ENCODE peak calls at places on chromosomes 12 and 14, in seven cellular contexts. P is astrocyte of the spinal cord, T is HCT116, J is cardiac fibroblast, H is lower leg skin, L is MG63, A is AG10803. G is an unnamed sample.

GRCh38 chr12:96889273-96889933 is 17.7 kb upstream of the NEDD1 start:
- DNase-seq in P (peak), T (no peak), H (no peak), J (peak), L (peak), A (peak), G (no peak)

GRCh38 chr12:4355843-4356327 is 23.6 kb downstream of the FGF23 start:
- DNase-seq in P (peak), T (peak), L (peak), A (peak), J (peak), H (no peak), G (peak)

GRCh38 chr12:118034429-118035193 is 18.1 kb downstream of the RFC5 start:
- DNase-seq in J (peak), A (peak), P (peak), T (no peak), L (peak), H (no peak), G (peak)

GRCh38 chr12:52969828-52970569 is 21.1 kb downstream of the KRT18 start:
- DNase-seq in L (peak), A (no peak), H (no peak), T (no peak), J (peak), P (no peak), G (no peak)

GRCh38 chr14:101506211-101506920 is 54.9 kb upstream of the DIO3 start:
- DNase-seq in P (no peak), H (peak), T (no peak), L (no peak), J (no peak), A (no peak), G (no peak)

GRCh38 chr12:93164103-93164880 is 213.4 kb upstream of the NUDT4 start:
- DNase-seq in H (no peak), L (no peak), A (peak), J (no peak), P (no peak), T (no peak), G (no peak)

GRCh38 chr14:93045965-93046695 is 69.6 kb downstream of the ITPK1 start:
- DNase-seq in P (peak), H (no peak), J (peak), T (peak), A (peak), L (peak), G (no peak)

GRCh38 chr12:46865311-46865710 is 39.5 kb upstream of the SLC38A4 start:
- DNase-seq in J (no peak), L (no peak), H (no peak), P (no peak), T (no peak), A (no peak), G (no peak)

GRCh38 chr14:101194356-101195308 is 291.1 kb upstream of the RTL1 start:
- DNase-seq in L (no peak), H (peak), P (no peak), J (no peak), T (no peak), A (no peak), G (no peak)

GRCh38 chr12:75720807-75721206 is 209.4 kb upstream of the KRR1 start:
- DNase-seq in L (no peak), T (no peak), H (no peak), A (no peak), J (no peak), P (peak), G (no peak)

GRCh38 chr12:49017764-49018281 is 753 bp downstream of the PRKAG1 start:
- DNase-seq in H (peak), L (peak), A (peak), J (peak), P (no peak), T (no peak), G (no peak)

GRCh38 chr12:42262271-42262670 is 24.2 kb upstream of the YAF2 start:
- DNase-seq in J (no peak), P (no peak), H (no peak), L (no peak), A (peak), T (no peak), G (no peak)

GRCh38 chr12:728781-729180 is 23.6 kb upstream of the WNK1 start:
- DNase-seq in L (no peak), A (no peak), P (no peak), J (no peak), T (no peak), H (no peak), G (peak)

GRCh38 chr14:92546347-92547053 is 32.9 kb downstream of the RIN3 start:
- DNase-seq in P (peak), T (no peak), A (no peak), J (no peak), L (peak), H (no peak), G (no peak)

GRCh38 chr14:51236314-51236713 is 3.7 kb upstream of the TMX1 start:
- DNase-seq in P (no peak), H (no peak), T (no peak), A (no peak), J (peak), L (peak), G (no peak)

GRCh38 chr14:67187826-67188225 is 1.4 kb upstream of the GARIN2 start:
- DNase-seq in T (peak), L (no peak), H (no peak), A (peak), J (peak), P (peak), G (no peak)

DNA sequence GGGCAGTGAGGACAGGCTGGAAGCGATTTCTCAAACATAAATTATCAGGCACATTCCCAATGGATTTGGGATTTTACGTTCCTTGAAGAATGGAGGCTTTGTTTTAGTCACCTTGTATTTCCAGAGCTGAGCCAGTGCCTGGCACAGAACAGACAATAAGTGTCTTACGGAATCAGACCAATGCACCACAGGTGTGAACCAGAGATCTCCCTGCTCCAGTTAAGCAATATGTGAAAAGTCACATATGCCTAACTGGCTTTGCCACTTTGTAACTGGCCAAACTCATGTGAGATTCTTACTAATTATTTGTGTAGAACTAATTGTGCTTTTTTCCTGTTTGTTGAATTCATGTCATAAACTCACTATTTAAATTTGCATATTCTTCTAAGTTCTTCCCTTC is 130.4 kb downstream of the KCNH5 start:
- DNase-seq in L (no peak), A (no peak), H (no peak), J (no peak), T (no peak), P (no peak), G (no peak)
- H3K4me3 ChIP-seq in L (no peak), A (no peak), H (no peak), J (no peak), T (no peak), P (no peak), G (no peak)

GRCh38 chr12:9760699-9761406 is at the start of gene CD69:
- DNase-seq in T (no peak), L (no peak), J (no peak), P (no peak), A (no peak), H (no peak), G (peak)
- H3K4me3 ChIP-seq in T (no peak), L (no peak), J (no peak), P (no peak), A (no peak), H (no peak), G (peak)

GRCh38 chr14:76337619-76338545 is 38.1 kb upstream of the ESRRB start:
- DNase-seq in A (peak), T (no peak), L (no peak), H (no peak), P (no peak), J (no peak), G (no peak)
- H3K4me3 ChIP-seq in A (peak), T (no peak), L (no peak), H (no peak), P (no peak), J (no peak), G (no peak)

DNA sequence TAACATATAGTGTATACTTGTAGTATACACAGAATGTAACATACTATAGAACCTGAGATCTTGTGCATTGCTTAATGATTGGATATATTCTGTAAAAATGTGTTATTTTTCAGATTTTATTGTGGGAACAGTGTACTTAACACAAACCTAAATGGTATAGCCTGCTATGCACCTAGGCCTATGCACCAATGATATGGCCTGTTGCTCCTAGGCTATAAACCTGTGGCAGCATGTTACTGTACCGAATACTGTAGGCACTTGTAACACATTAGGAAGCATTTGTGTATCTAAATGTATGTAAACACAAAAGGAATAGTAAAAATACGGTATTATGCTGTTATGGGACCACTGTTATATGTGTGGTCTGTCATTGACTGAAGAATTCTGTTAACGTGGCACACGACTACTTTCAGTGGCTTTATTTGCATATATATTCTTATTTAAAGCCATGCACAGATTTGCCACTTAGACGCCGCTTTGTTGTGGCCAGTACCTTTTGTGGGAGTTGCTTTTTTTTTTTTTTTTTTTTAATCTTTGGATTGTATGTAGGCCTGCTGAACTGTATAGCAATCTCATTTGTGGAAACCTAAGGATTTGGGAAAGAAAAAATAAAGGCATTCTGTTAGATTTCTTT is 7.4 kb downstream of the PAPOLA start:
- DNase-seq in J (no peak), H (no peak), A (no peak), T (no peak), P (no peak), L (no peak), G (no peak)
- H3K4me3 ChIP-seq in J (no peak), H (no peak), A (no peak), T (no peak), P (no peak), L (no peak), G (no peak)

GRCh38 chr14:61212546-61212945 is 68.6 kb downstream of the TMEM30B start:
- DNase-seq in A (no peak), L (no peak), J (no peak), P (no peak), T (no peak), H (no peak), G (no peak)
- H3K4me3 ChIP-seq in A (no peak), L (no peak), J (no peak), P (no peak), T (no peak), H (no peak), G (no peak)